ENCODE peak calls at places on chromosomes 12 and 14, in six cellular contexts. W is stimulated activated CD4-positive, alpha-beta T cell treated with anti-CD3 and anti-CD28 coated beads, Interleukin-1b, Interleukin-23, amount 100 ng/mL, for 24 hours; M is cardiac fibroblast; L is NCI-H82; G is MCF 10A; K is RPMI7951. B is an unnamed sample.

GRCh38 chr12:40692617-40693502 is 621 bp downstream of the CNTN1 start:
- DNase-seq in W (no peak), M (no peak), L (peak), G (no peak), K (no peak), B (no peak)

GRCh38 chr12:30969606-30970395 is 43.3 kb downstream of the TSPAN11 start:
- DNase-seq in W (no peak), M (no peak), L (no peak), G (no peak), K (no peak), B (no peak)

GRCh38 chr14:56341766-56342418 is 223.7 kb downstream of the PELI2 start:
- DNase-seq in W (no peak), M (peak), L (no peak), G (no peak), K (no peak), B (no peak)

GRCh38 chr12:12705833-12706520 is 10.0 kb upstream of the GPR19 start:
- DNase-seq in W (no peak), M (no peak), L (no peak), G (no peak), K (no peak), B (no peak)

GRCh38 chr12:67509987-67510386 is 138.6 kb upstream of the DYRK2 start:
- DNase-seq in W (no peak), M (peak), L (no peak), G (no peak), K (no peak), B (no peak)

GRCh38 chr14:104356738-104357688 is 218.6 kb downstream of the KIF26A start:
- DNase-seq in W (no peak), M (no peak), L (no peak), G (no peak), K (no peak), B (no peak)

GRCh38 chr12:19847294-19848059 is 408.2 kb downstream of the AEBP2 start:
- DNase-seq in W (no peak), M (peak), L (no peak), G (no peak), K (no peak), B (no peak)

GRCh38 chr14:81416233-81416927 is 16.3 kb upstream of the STON2 start:
- DNase-seq in W (no peak), M (no peak), L (no peak), G (no peak), K (peak), B (no peak)

GRCh38 chr14:68782091-68782981 is 10.5 kb downstream of the ZFP36L1 start:
- DNase-seq in W (no peak), M (no peak), L (no peak), G (no peak), K (no peak), B (no peak)

GRCh38 chr14:88322505-88323085 is 474 bp downstream of the KCNK10 start:
- DNase-seq in W (no peak), M (no peak), L (no peak), G (no peak), K (no peak), B (no peak)

GRCh38 chr12:111143216-111143756 is 222.9 kb upstream of the MYL2 start:
- DNase-seq in W (no peak), M (no peak), L (no peak), G (no peak), K (no peak), B (no peak)

GRCh38 chr14:93220509-93220908 is 13.5 kb downstream of the UBR7 start:
- DNase-seq in W (no peak), M (no peak), L (no peak), G (no peak), K (no peak), B (no peak)

GRCh38 chr12:124422570-124423523 is 128.0 kb downstream of the RFLNA start:
- DNase-seq in W (no peak), M (peak), L (peak), G (peak), K (peak), B (no peak)

GRCh38 chr12:82479511-82479910 is 121.2 kb downstream of the METTL25 start:
- DNase-seq in W (no peak), M (peak), L (no peak), G (peak), K (no peak), B (no peak)

GRCh38 chr14:99873653-99874052 is 80.4 kb downstream of the EML1 start:
- DNase-seq in W (no peak), M (no peak), L (peak), G (no peak), K (no peak), B (no peak)

GRCh38 chr12:54215990-54216579 is 27.3 kb upstream of the SMUG1 start:
- DNase-seq in W (no peak), M (no peak), L (no peak), G (no peak), K (peak), B (no peak)

GRCh38 chr12:30357712-30358111 is 338.0 kb downstream of the IPO8 start:
- DNase-seq in W (no peak), M (peak), L (no peak), G (no peak), K (no peak), B (no peak)

GRCh38 chr12:30701056-30701455 is 5.4 kb upstream of the IPO8 start:
- DNase-seq in W (no peak), M (no peak), L (no peak), G (no peak), K (no peak), B (no peak)

GRCh38 chr14:61461808-61462275 is 140.5 kb downstream of the PRKCH start:
- DNase-seq in W (no peak), M (peak), L (peak), G (peak), K (peak), B (peak)

GRCh38 chr14:91113829-91114078 is at the start of gene DGLUCY:
- DNase-seq in W (peak), M (peak), L (peak), G (peak), K (no peak), B (peak)

B was measured in D721Med.